ENCODE peak calls at places on chromosomes 12 and 14, in five cellular contexts. S, Z, T, R and F are unnamed samples.

GRCh38 chr14:86802726-86803125 is 1190.3 kb downstream of the GALC start:
- DNase-seq in T (no peak), Z (no peak), R (no peak), S (no peak), F (no peak)

GRCh38 chr12:3122841-3123678 is 45.9 kb downstream of the TSPAN9 start:
- DNase-seq in R (no peak), Z (no peak), S (peak; percentile 9), T (peak; percentile 91), F (peak; percentile 93)

GRCh38 chr12:95396849-95397498 is 77.0 kb upstream of the METAP2 start:
- DNase-seq in R (no peak), T (peak; percentile 79), Z (no peak), S (no peak), F (peak; percentile 87)

GRCh38 chr14:50354527-50354926 is 42.2 kb downstream of the CDKL1 start:
- DNase-seq in S (no peak), Z (no peak), T (no peak), R (no peak), F (no peak)

GRCh38 chr12:68899251-68899771 is 33.7 kb downstream of the CPM start:
- DNase-seq in Z (no peak), T (peak; percentile 92), R (no peak), S (no peak), F (peak; percentile 97)

GRCh38 chr12:15274561-15274967 is 47.7 kb upstream of the PTPRO start:
- DNase-seq in R (no peak), S (peak; percentile 56), Z (peak; percentile 61), T (peak; percentile 73), F (no peak)

GRCh38 chr12:54956818-54957641 is 27.5 kb downstream of the TESPA1 start:
- DNase-seq in R (no peak), T (no peak), Z (no peak), S (no peak), F (no peak)

GRCh38 chr12:42589465-42590323 is at the start of gene PRICKLE1:
- DNase-seq in T (peak; percentile 66), R (peak; percentile 70), Z (no peak), S (peak; percentile 38), F (peak; percentile 86)

GRCh38 chr12:38350342-38351181 is 34.0 kb downstream of the ALG10B start:
- DNase-seq in R (no peak), S (no peak), Z (no peak), T (no peak), F (no peak)

GRCh38 chr14:47821134-47821533 is 145.7 kb upstream of the MDGA2 start:
- DNase-seq in R (no peak), T (no peak), Z (no peak), S (no peak), F (no peak)

GRCh38 chr14:23301969-23302289 is 730 bp downstream of the PPP1R3E start:
- DNase-seq in S (no peak), Z (peak; percentile 80), R (no peak), T (no peak), F (no peak)

GRCh38 chr14:89660183-89660582 is 243.2 kb upstream of the FOXN3 start:
- DNase-seq in T (peak; percentile 72), R (no peak), S (peak; percentile 6), Z (no peak), F (peak; percentile 85)

GRCh38 chr12:132026796-132027500 is 77.2 kb downstream of the EP400 start:
- DNase-seq in Z (no peak), R (no peak), T (no peak), S (no peak), F (no peak)

GRCh38 chr12:18564306-18564705 is 173.5 kb downstream of the PLCZ1 start:
- DNase-seq in T (no peak), Z (no peak), R (no peak), S (no peak), F (no peak)

GRCh38 chr12:63420206-63420644 is 248.1 kb downstream of the DPY19L2 start:
- DNase-seq in Z (no peak), R (peak; percentile 82), S (no peak), T (peak; percentile 78), F (peak; percentile 62)

GRCh38 chr12:13175499-13175898 is 21.0 kb upstream of the EMP1 start:
- DNase-seq in Z (no peak), T (peak; percentile 55), S (no peak), R (peak; percentile 8), F (peak; percentile 88)

GRCh38 chr14:105888151-105888550 is 361.8 kb downstream of the TMEM121 start:
- DNase-seq in Z (peak; percentile 31), R (no peak), T (no peak), S (no peak), F (no peak)

GRCh38 chr14:22556021-22556989 is 32.7 kb downstream of the DAD1 start:
- DNase-seq in Z (peak; percentile 95), R (no peak), S (no peak), T (peak; percentile 92), F (peak; percentile 61)

GRCh38 chr14:36975834-36976233 is 196.6 kb downstream of the SLC25A21 start:
- DNase-seq in R (no peak), T (peak; percentile 23), S (no peak), Z (no peak), F (no peak)

GRCh38 chr14:99704037-99704436 is 19.9 kb downstream of the CYP46A1 start:
- DNase-seq in S (no peak), R (no peak), Z (no peak), T (no peak), F (no peak)

GRCh38 chr12:54593135-54593534 is 4.7 kb upstream of the PPP1R1A start:
- DNase-seq in R (no peak), Z (no peak), S (no peak), T (peak; percentile 30), F (peak; percentile 34)

GRCh38 chr12:27703720-27704452 is 6.7 kb upstream of the MRPS35 start:
- DNase-seq in Z (no peak), S (peak; percentile 56), T (peak; percentile 96), R (peak; percentile 85), F (peak; percentile 90)